ENCODE peak calls at places on chromosomes 6 and 20, in ten cellular contexts. One of them, this sample, is unnamed. For H3K4me1 and H3K9me3, the result is how much of the 10 kb centered on the place peaks cover.

GRCh38 chr20:45826381-45827019 is 612 bp downstream of the TNNC2 start:
- DNase-seq in neuronal stem cell: no peak
- DNase-seq in mucosa of descending colon: no peak
- DNase-seq in mammary epithelial cell: no peak
- DNase-seq in ascending aorta: peak
- DNase-seq in A549: no peak
- DNase-seq in tibial artery: peak
- DNase-seq in right cardiac atrium: peak
- DNase-seq in adrenal gland: peak
- DNase-seq in left ventricle myocardium inferior: no peak
- DNase-seq in this sample: no peak

GRCh38 chr6:158506577-158506976 is 53.3 kb upstream of the TMEM181 start:
- DNase-seq in A549: peak
- DNase-seq in mammary epithelial cell: no peak
- DNase-seq in ascending aorta: no peak
- DNase-seq in right cardiac atrium: no peak
- DNase-seq in neuronal stem cell: peak
- DNase-seq in mucosa of descending colon: peak
- DNase-seq in left ventricle myocardium inferior: no peak
- DNase-seq in tibial artery: no peak
- DNase-seq in adrenal gland: no peak
- DNase-seq in this sample: no peak

GRCh38 chr6:169386431-169387057 is 132.9 kb upstream of the THBS2 start:
- DNase-seq in A549: no peak
- DNase-seq in mammary epithelial cell: no peak
- DNase-seq in adrenal gland: no peak
- DNase-seq in tibial artery: no peak
- DNase-seq in neuronal stem cell: no peak
- DNase-seq in left ventricle myocardium inferior: no peak
- DNase-seq in mucosa of descending colon: no peak
- DNase-seq in ascending aorta: no peak
- DNase-seq in right cardiac atrium: no peak
- DNase-seq in this sample: no peak

GRCh38 chr6:152218887-152219286 is 411.4 kb downstream of the ESR1 start:
- DNase-seq in A549: no peak
- DNase-seq in adrenal gland: no peak
- DNase-seq in right cardiac atrium: no peak
- DNase-seq in mammary epithelial cell: no peak
- DNase-seq in mucosa of descending colon: no peak
- DNase-seq in neuronal stem cell: no peak
- DNase-seq in ascending aorta: no peak
- DNase-seq in left ventricle myocardium inferior: no peak
- DNase-seq in tibial artery: no peak
- DNase-seq in this sample: no peak

GRCh38 chr20:9677224-9677623 is 161.7 kb downstream of the PAK5 start:
- DNase-seq in left ventricle myocardium inferior: no peak
- DNase-seq in adrenal gland: no peak
- DNase-seq in right cardiac atrium: no peak
- DNase-seq in mucosa of descending colon: no peak
- DNase-seq in A549: no peak
- DNase-seq in neuronal stem cell: no peak
- DNase-seq in tibial artery: no peak
- DNase-seq in ascending aorta: no peak
- DNase-seq in mammary epithelial cell: no peak
- DNase-seq in this sample: no peak

GRCh38 chr6:81304486-81304885 is 448.0 kb downstream of the TENT5A start:
- DNase-seq in A549: no peak
- DNase-seq in mucosa of descending colon: no peak
- DNase-seq in left ventricle myocardium inferior: no peak
- DNase-seq in neuronal stem cell: no peak
- DNase-seq in right cardiac atrium: no peak
- DNase-seq in mammary epithelial cell: no peak
- DNase-seq in tibial artery: no peak
- DNase-seq in ascending aorta: no peak
- DNase-seq in adrenal gland: no peak
- DNase-seq in this sample: no peak

GRCh38 chr6:27720607-27721580 is 191.3 kb downstream of the OR2B2 start:
- DNase-seq in A549: peak
- DNase-seq in right cardiac atrium: no peak
- DNase-seq in neuronal stem cell: peak
- DNase-seq in mammary epithelial cell: peak
- DNase-seq in mucosa of descending colon: no peak
- DNase-seq in ascending aorta: no peak
- DNase-seq in tibial artery: no peak
- DNase-seq in adrenal gland: no peak
- DNase-seq in left ventricle myocardium inferior: no peak
- DNase-seq in this sample: no peak

GRCh38 chr20:19827818-19828217 is 69.8 kb downstream of the RIN2 start:
- DNase-seq in right cardiac atrium: no peak
- DNase-seq in tibial artery: no peak
- DNase-seq in left ventricle myocardium inferior: no peak
- DNase-seq in ascending aorta: no peak
- DNase-seq in A549: no peak
- DNase-seq in adrenal gland: no peak
- DNase-seq in mammary epithelial cell: no peak
- DNase-seq in neuronal stem cell: no peak
- DNase-seq in mucosa of descending colon: no peak
- DNase-seq in this sample: no peak

GRCh38 chr20:61220131-61220530 is 31.9 kb upstream of the CDH4 start:
- DNase-seq in right cardiac atrium: no peak
- DNase-seq in ascending aorta: no peak
- DNase-seq in neuronal stem cell: no peak
- DNase-seq in adrenal gland: no peak
- DNase-seq in mammary epithelial cell: peak
- DNase-seq in mucosa of descending colon: peak
- DNase-seq in tibial artery: no peak
- DNase-seq in left ventricle myocardium inferior: no peak
- DNase-seq in A549: no peak
- DNase-seq in this sample: no peak

DNA sequence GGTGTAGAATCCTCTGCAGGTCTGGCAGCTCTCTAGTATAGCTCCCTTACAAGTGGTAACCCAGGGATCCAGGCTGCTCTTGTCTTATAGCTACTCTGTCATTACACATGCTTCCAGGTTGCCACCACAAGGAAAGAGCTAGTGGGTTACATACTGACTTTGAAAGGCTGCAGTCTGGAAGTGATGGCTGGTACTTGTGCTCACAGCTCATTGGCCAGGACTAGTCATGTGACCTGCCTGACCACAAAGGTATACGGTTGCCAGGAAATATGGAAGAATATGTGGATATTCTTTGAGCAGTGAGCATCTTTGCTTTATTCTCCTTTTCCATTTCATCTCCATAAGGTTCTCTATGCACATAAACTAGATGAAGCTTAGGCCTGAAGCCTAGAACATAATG is 46.0 kb downstream of the RREB1 start:
- DNase-seq in left ventricle myocardium inferior: no peak
- DNase-seq in adrenal gland: no peak
- DNase-seq in neuronal stem cell: no peak
- DNase-seq in mucosa of descending colon: peak
- DNase-seq in ascending aorta: no peak
- DNase-seq in A549: no peak
- DNase-seq in tibial artery: no peak
- DNase-seq in mammary epithelial cell: no peak
- DNase-seq in right cardiac atrium: no peak
- DNase-seq in this sample: no peak
- H3K4me1 ChIP-seq in left ventricle myocardium inferior: half or more
- H3K4me1 ChIP-seq in adrenal gland: under half
- H3K4me1 ChIP-seq in neuronal stem cell: under half
- H3K4me1 ChIP-seq in mucosa of descending colon: under half
- H3K4me1 ChIP-seq in ascending aorta: under half
- H3K4me1 ChIP-seq in A549: half or more
- H3K4me1 ChIP-seq in tibial artery: under half
- H3K4me1 ChIP-seq in mammary epithelial cell: under half
- H3K4me1 ChIP-seq in right cardiac atrium: under half
- H3K4me1 ChIP-seq in this sample: half or more

GRCh38 chr6:70693887-70694286 is 26.2 kb downstream of the SMAP1 start:
- DNase-seq in mammary epithelial cell: no peak
- DNase-seq in left ventricle myocardium inferior: no peak
- DNase-seq in right cardiac atrium: no peak
- DNase-seq in mucosa of descending colon: no peak
- DNase-seq in A549: no peak
- DNase-seq in adrenal gland: no peak
- DNase-seq in neuronal stem cell: no peak
- DNase-seq in tibial artery: no peak
- DNase-seq in ascending aorta: no peak
- DNase-seq in this sample: no peak
- H3K9me3 ChIP-seq in mammary epithelial cell: under half
- H3K9me3 ChIP-seq in left ventricle myocardium inferior: under half
- H3K9me3 ChIP-seq in right cardiac atrium: under half
- H3K9me3 ChIP-seq in mucosa of descending colon: under half
- H3K9me3 ChIP-seq in A549: under half
- H3K9me3 ChIP-seq in adrenal gland: under half
- H3K9me3 ChIP-seq in neuronal stem cell: under half
- H3K9me3 ChIP-seq in tibial artery: under half
- H3K9me3 ChIP-seq in ascending aorta: under half
- H3K9me3 ChIP-seq in this sample: under half

GRCh38 chr20:37839432-37839827 is 63.5 kb upstream of the VSTM2L start:
- DNase-seq in left ventricle myocardium inferior: no peak
- DNase-seq in A549: no peak
- DNase-seq in tibial artery: no peak
- DNase-seq in neuronal stem cell: no peak
- DNase-seq in right cardiac atrium: no peak
- DNase-seq in ascending aorta: no peak
- DNase-seq in mucosa of descending colon: no peak
- DNase-seq in adrenal gland: no peak
- DNase-seq in mammary epithelial cell: no peak
- DNase-seq in this sample: no peak
- H3K4me3 ChIP-seq in left ventricle myocardium inferior: no peak
- H3K4me3 ChIP-seq in A549: no peak
- H3K4me3 ChIP-seq in tibial artery: no peak
- H3K4me3 ChIP-seq in neuronal stem cell: no peak
- H3K4me3 ChIP-seq in right cardiac atrium: no peak
- H3K4me3 ChIP-seq in ascending aorta: no peak
- H3K4me3 ChIP-seq in mucosa of descending colon: no peak
- H3K4me3 ChIP-seq in adrenal gland: no peak
- H3K4me3 ChIP-seq in mammary epithelial cell: no peak
- H3K4me3 ChIP-seq in this sample: no peak

GRCh38 chr20:50273601-50274491 is 83.2 kb downstream of the CEBPB start:
- DNase-seq in ascending aorta: no peak
- DNase-seq in A549: no peak
- DNase-seq in neuronal stem cell: no peak
- DNase-seq in left ventricle myocardium inferior: no peak
- DNase-seq in right cardiac atrium: peak
- DNase-seq in mucosa of descending colon: no peak
- DNase-seq in tibial artery: peak
- DNase-seq in adrenal gland: no peak
- DNase-seq in mammary epithelial cell: no peak
- DNase-seq in this sample: no peak
- H3K4me1 ChIP-seq in ascending aorta: under half
- H3K4me1 ChIP-seq in A549: under half
- H3K4me1 ChIP-seq in neuronal stem cell: under half
- H3K4me1 ChIP-seq in left ventricle myocardium inferior: under half
- H3K4me1 ChIP-seq in right cardiac atrium: under half
- H3K4me1 ChIP-seq in mucosa of descending colon: under half
- H3K4me1 ChIP-seq in tibial artery: under half
- H3K4me1 ChIP-seq in adrenal gland: under half
- H3K4me1 ChIP-seq in mammary epithelial cell: under half
- H3K4me1 ChIP-seq in this sample: under half

DNA sequence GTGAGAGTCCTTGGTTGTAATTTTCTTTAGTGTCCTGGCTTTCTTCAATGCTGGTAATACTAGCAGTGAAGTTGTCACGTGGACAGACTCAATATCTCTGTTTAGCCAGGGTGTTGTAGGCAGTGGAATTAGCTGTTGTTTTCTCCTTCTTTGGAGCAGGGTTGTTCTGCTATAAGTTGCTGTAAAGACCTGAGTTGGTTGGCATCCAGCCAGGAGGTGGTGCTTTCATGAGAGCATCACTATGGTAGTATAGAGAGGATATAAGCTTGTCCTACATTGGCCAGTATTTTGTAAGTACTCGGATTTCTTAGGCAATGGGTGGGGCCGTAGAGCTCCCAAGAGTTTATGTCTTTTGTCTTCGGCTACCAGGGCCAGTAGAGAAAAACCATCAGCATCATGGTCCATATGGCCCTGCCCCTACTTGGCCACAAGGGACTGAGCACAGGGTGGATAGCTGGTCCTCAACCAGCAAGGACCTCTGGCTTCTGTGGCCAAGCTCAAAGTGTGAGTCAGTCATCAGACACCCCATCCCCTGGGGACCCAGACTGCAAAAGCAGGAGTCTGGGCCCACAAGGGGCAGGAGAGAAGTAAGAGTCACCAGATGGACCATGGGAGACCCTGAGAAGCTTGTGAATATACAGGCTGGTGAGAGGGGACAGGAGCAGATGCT is 127.9 kb upstream of the NXT1 start:
- DNase-seq in mucosa of descending colon: no peak
- DNase-seq in neuronal stem cell: no peak
- DNase-seq in right cardiac atrium: no peak
- DNase-seq in tibial artery: no peak
- DNase-seq in A549: no peak
- DNase-seq in ascending aorta: no peak
- DNase-seq in left ventricle myocardium inferior: no peak
- DNase-seq in adrenal gland: no peak
- DNase-seq in mammary epithelial cell: no peak
- DNase-seq in this sample: no peak
- H3K9me3 ChIP-seq in mucosa of descending colon: under half
- H3K9me3 ChIP-seq in neuronal stem cell: under half
- H3K9me3 ChIP-seq in right cardiac atrium: under half
- H3K9me3 ChIP-seq in tibial artery: under half
- H3K9me3 ChIP-seq in A549: under half
- H3K9me3 ChIP-seq in ascending aorta: under half
- H3K9me3 ChIP-seq in left ventricle myocardium inferior: half or more
- H3K9me3 ChIP-seq in adrenal gland: under half
- H3K9me3 ChIP-seq in mammary epithelial cell: under half
- H3K9me3 ChIP-seq in this sample: under half

GRCh38 chr20:31684153-31685003 is 38.3 kb downstream of the BCL2L1 start:
- DNase-seq in adrenal gland: no peak
- DNase-seq in ascending aorta: no peak
- DNase-seq in A549: no peak
- DNase-seq in right cardiac atrium: no peak
- DNase-seq in neuronal stem cell: no peak
- DNase-seq in mammary epithelial cell: no peak
- DNase-seq in mucosa of descending colon: no peak
- DNase-seq in left ventricle myocardium inferior: no peak
- DNase-seq in tibial artery: no peak
- DNase-seq in this sample: no peak
- H3K4me3 ChIP-seq in adrenal gland: no peak
- H3K4me3 ChIP-seq in ascending aorta: no peak
- H3K4me3 ChIP-seq in A549: no peak
- H3K4me3 ChIP-seq in right cardiac atrium: no peak
- H3K4me3 ChIP-seq in neuronal stem cell: no peak
- H3K4me3 ChIP-seq in mammary epithelial cell: no peak
- H3K4me3 ChIP-seq in mucosa of descending colon: no peak
- H3K4me3 ChIP-seq in left ventricle myocardium inferior: no peak
- H3K4me3 ChIP-seq in tibial artery: no peak
- H3K4me3 ChIP-seq in this sample: no peak

This sample was measured in SJSA1.